ENCODE peak calls at places on chromosomes 12 and 14, in five cellular contexts. O, L, U, Y and H are unnamed samples.

GRCh38 chr12:96300064-96300463 is 100.2 kb downstream of the CDK17 start:
- DNase-seq in U (no peak), O (no peak), L (no peak), Y (no peak), H (no peak)

GRCh38 chr12:54217774-54218221 is 29.0 kb upstream of the SMUG1 start:
- DNase-seq in L (peak; percentile 76), O (peak; percentile 91), U (peak; percentile 44), Y (no peak), H (no peak)

GRCh38 chr12:47736877-47737676 is 11.8 kb upstream of the ENDOU start:
- DNase-seq in Y (peak; percentile 87), U (no peak), O (peak; percentile 38), L (peak; percentile 94), H (no peak)

GRCh38 chr14:101953151-101953550 is 11.2 kb upstream of the DYNC1H1 start:
- DNase-seq in L (no peak), O (no peak), Y (no peak), U (no peak), H (peak; percentile 38)

GRCh38 chr12:70590051-70590450 is 47.2 kb downstream of the PTPRB start:
- DNase-seq in Y (peak; percentile 61), L (peak; percentile 44), U (peak; percentile 83), O (peak; percentile 81), H (no peak)

GRCh38 chr14:93493054-93493453 is 62.3 kb downstream of the UNC79 start:
- DNase-seq in Y (no peak), U (no peak), O (no peak), L (no peak), H (no peak)

GRCh38 chr12:5692850-5693249 is 252.2 kb downstream of the ANO2 start:
- DNase-seq in Y (no peak), U (no peak), O (no peak), L (no peak), H (no peak)

GRCh38 chr12:41436076-41436475 is 248.0 kb downstream of the PDZRN4 start:
- DNase-seq in O (no peak), Y (no peak), U (no peak), L (no peak), H (no peak)

GRCh38 chr12:100564905-100565467 is 8.5 kb upstream of the GAS2L3 start:
- DNase-seq in Y (no peak), O (no peak), L (no peak), U (no peak), H (no peak)

GRCh38 chr12:14810953-14811483 is 3.0 kb downstream of the SMCO3 start:
- DNase-seq in L (no peak), Y (no peak), O (peak; percentile 49), U (peak; percentile 55), H (no peak)

GRCh38 chr12:126898562-126898961 is 1368.4 kb upstream of the TMEM132C start:
- DNase-seq in Y (no peak), O (no peak), L (no peak), U (no peak), H (no peak)

GRCh38 chr12:131600160-131600532 is 110.7 kb upstream of the SFSWAP start:
- DNase-seq in U (no peak), Y (no peak), L (no peak), O (no peak), H (no peak)

GRCh38 chr14:104967414-104968152 is 10.6 kb downstream of the AHNAK2 start:
- DNase-seq in L (peak; percentile 37), Y (peak; percentile 76), U (peak; percentile 77), O (peak; percentile 47), H (no peak)

GRCh38 chr14:55097894-55098560 is 31.0 kb upstream of the LGALS3 start:
- DNase-seq in L (no peak), O (no peak), Y (peak; percentile 77), U (peak; percentile 75), H (no peak)

GRCh38 chr14:68979722-68980552 is 835 bp upstream of the ACTN1 start:
- DNase-seq in Y (peak; percentile 61), O (peak; percentile 59), L (peak; percentile 67), U (peak; percentile 64), H (no peak)

GRCh38 chr12:19018302-19018980 is 111.1 kb upstream of the PLEKHA5 start:
- DNase-seq in Y (no peak), O (no peak), U (peak; percentile 66), L (no peak), H (no peak)

GRCh38 chr12:19010726-19011125 is 118.8 kb upstream of the PLEKHA5 start:
- DNase-seq in L (no peak), Y (no peak), O (no peak), U (no peak), H (no peak)

GRCh38 chr12:19012965-19013364 is 116.6 kb upstream of the PLEKHA5 start:
- DNase-seq in O (no peak), Y (no peak), L (no peak), U (peak; percentile 52), H (no peak)

GRCh38 chr12:19014243-19014642 is 115.3 kb upstream of the PLEKHA5 start:
- DNase-seq in L (no peak), Y (no peak), O (no peak), U (no peak), H (no peak)

DNA sequence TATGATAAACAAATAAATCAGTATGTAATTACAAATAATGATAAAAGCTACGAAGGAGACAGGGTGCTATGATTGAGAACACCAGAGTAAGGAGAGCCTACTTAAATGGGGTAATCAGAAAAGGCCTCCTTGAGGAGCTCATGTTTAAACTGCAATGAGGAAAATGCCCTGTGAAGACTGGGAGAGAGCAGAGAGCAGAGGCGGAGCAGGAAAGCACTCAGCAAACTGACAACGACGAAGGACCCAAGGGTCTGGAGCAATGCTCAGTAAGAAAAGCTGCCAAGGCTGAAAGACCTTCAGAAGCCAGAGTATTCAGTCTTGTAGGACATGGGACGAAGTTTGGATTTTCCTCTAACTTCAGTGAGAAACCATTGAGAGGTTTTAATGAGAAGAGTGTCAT is 114.2 kb upstream of the PLEKHA5 start:
- DNase-seq in O (no peak), U (no peak), Y (no peak), L (no peak), H (no peak)
- TF ChIP-seq CTCF in O (no peak), U (no peak), Y (no peak), L (no peak), H (no peak)

DNA sequence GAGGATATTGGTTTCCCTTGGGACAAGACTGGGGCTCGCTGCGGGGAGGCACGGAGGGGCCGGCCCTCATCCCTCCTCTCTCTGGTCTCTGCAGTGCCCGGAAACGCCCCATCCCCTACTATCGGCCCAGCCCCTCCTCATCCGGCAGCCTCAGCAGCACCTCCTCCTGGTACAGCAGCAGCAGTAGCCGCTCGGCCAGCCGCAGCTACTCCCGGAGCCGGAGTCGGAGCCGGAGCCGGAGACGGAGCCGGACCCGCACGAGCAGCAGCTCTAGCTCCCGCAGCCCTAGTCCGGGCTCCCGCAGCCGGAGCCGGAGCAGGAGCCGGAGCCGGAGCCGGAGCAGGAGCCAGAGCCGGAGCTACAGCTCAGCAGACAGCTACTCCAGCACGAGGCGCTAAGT is 22.3 kb upstream of the HSPB8 start:
- DNase-seq in L (no peak), U (no peak), Y (no peak), O (peak; percentile 86), H (no peak)
- TF ChIP-seq CTCF in L (no peak), U (no peak), Y (no peak), O (peak; percentile 19), H (no peak)

DNA sequence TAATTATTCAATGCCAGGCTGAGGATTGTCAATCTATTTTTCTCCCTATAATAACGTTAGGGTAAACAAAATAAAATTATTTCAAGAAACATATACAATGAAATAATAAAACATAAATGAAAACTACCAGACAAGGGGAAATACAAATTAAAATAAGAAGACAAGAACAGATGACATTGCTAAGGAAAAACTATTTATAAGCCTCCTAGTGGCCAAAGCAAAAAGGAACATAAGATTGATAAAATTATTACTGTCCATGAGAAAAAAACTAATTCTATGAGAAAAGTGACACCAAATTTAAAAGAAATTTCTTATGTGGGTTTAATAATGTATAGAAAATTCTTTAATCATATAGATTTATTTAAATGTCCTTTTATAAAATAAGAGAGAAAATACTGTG is 294.7 kb downstream of the TTC6 start:
- DNase-seq in L (no peak), O (no peak), Y (no peak), U (no peak), H (no peak)
- TF ChIP-seq CTCF in L (no peak), O (no peak), Y (peak; percentile 18), U (no peak), H (peak; percentile 64)

DNA sequence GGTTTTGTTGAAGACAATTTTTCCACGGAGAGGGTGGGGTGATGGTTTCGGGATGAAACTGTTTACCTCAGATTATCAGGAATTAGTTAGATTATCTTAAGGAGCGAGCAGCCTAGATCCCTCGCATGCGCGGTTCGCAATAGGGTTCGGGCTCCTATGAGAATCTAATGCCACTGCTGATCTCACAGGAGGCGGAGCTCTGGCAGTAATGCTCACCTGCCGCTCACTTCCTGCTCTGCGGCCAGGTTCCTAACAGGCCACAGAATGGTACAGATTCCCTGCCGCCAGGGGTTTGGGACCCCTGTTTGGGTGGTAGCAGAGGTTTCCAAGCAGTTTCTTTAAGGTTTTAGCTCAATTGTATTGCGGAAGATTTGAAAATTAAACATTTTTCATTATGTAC is 439.8 kb upstream of the OR4E1 start:
- DNase-seq in Y (no peak), L (no peak), O (peak; percentile 22), U (no peak), H (no peak)
- TF ChIP-seq CTCF in Y (no peak), L (no peak), O (no peak), U (no peak), H (no peak)

DNA sequence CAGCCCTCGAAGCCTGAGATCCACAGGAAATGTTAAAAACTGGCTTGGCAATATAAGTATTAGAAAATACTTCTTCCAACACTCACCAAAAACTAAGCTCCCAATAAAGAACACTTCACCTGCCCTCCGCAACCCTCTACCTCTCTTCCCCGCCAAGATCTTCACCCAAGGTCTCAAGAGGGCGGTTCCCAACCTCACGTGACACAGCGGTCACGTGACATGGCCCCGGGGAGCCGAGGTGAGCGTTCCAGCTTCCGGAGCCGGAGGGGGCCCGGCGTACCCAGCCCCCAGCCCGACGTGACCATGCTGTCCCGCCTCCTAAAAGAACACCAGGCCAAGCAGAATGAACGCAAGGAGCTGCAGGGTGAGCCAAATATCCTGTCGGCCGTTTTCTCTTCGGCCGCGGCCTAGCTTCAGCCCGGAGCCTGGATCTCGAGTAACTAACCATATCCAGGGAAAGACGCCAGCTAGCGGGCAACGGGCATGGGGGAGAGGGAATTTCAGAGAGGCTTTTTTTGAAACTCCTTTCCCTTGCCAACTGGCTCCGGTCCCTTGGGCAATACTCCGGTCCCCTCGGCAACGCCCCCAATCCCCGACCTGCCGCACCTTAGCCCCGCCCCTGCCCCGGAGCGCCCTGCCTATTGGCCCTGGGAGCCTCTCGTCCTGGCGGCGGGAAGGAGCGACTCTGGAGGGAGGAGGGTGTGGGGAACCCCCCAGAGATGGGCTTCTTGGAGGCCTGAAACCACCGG is at the start of gene BLOC1S1:
- DNase-seq in U (peak; percentile 90), Y (peak; percentile 92), L (peak; percentile 95), O (peak; percentile 96), H (no peak)
- TF ChIP-seq CTCF in U (no peak), Y (no peak), L (no peak), O (no peak), H (peak; percentile 30)

GRCh38 chr12:32611986-32612385 is 67.1 kb upstream of the DNM1L start:
- DNase-seq in O (no peak), U (no peak), L (no peak), Y (no peak), H (no peak)
- TF ChIP-seq CTCF in O (no peak), U (no peak), L (no peak), Y (no peak), H (no peak)